ENCODE peak calls at places on chromosomes 7 and 10, in seven cellular contexts. One of them, this sample, is unnamed. For H3K27me3, the result is how much of the 10 kb centered on the place peaks cover.

GRCh38 chr7:119197872-119198527 is 973.5 kb downstream of the ANKRD7 start:
- DNase-seq in upper lobe of right lung: no peak
- DNase-seq in fibroblast of lung: peak
- DNase-seq in tibial nerve: no peak
- DNase-seq in CD8-positive, alpha-beta T cell: no peak
- DNase-seq in heart right ventricle: no peak
- DNase-seq in stomach: peak
- DNase-seq in this sample: no peak

GRCh38 chr10:31353574-31353973 is 34.6 kb downstream of the ZEB1 start:
- DNase-seq in upper lobe of right lung: no peak
- DNase-seq in CD8-positive, alpha-beta T cell: no peak
- DNase-seq in tibial nerve: no peak
- DNase-seq in stomach: no peak
- DNase-seq in fibroblast of lung: peak
- DNase-seq in heart right ventricle: no peak
- DNase-seq in this sample: no peak

GRCh38 chr10:94066411-94066810 is 72.7 kb downstream of the PLCE1 start:
- DNase-seq in CD8-positive, alpha-beta T cell: no peak
- DNase-seq in fibroblast of lung: peak
- DNase-seq in tibial nerve: no peak
- DNase-seq in stomach: no peak
- DNase-seq in heart right ventricle: peak
- DNase-seq in upper lobe of right lung: no peak
- DNase-seq in this sample: no peak

GRCh38 chr10:103991393-103992128 is 24.6 kb downstream of the SLK start:
- DNase-seq in tibial nerve: no peak
- DNase-seq in fibroblast of lung: no peak
- DNase-seq in stomach: no peak
- DNase-seq in CD8-positive, alpha-beta T cell: no peak
- DNase-seq in upper lobe of right lung: no peak
- DNase-seq in heart right ventricle: no peak
- DNase-seq in this sample: no peak

GRCh38 chr7:107946451-107946850 is 55.5 kb downstream of the DLD start:
- DNase-seq in stomach: no peak
- DNase-seq in CD8-positive, alpha-beta T cell: no peak
- DNase-seq in tibial nerve: no peak
- DNase-seq in heart right ventricle: no peak
- DNase-seq in fibroblast of lung: peak
- DNase-seq in upper lobe of right lung: no peak
- DNase-seq in this sample: no peak

GRCh38 chr7:15457959-15458955 is 103.6 kb downstream of the AGMO start:
- DNase-seq in upper lobe of right lung: no peak
- DNase-seq in tibial nerve: no peak
- DNase-seq in fibroblast of lung: no peak
- DNase-seq in heart right ventricle: no peak
- DNase-seq in CD8-positive, alpha-beta T cell: no peak
- DNase-seq in stomach: no peak
- DNase-seq in this sample: no peak

GRCh38 chr10:80252296-80252887 is 37.1 kb downstream of the MAT1A start:
- DNase-seq in heart right ventricle: no peak
- DNase-seq in upper lobe of right lung: no peak
- DNase-seq in stomach: no peak
- DNase-seq in tibial nerve: no peak
- DNase-seq in CD8-positive, alpha-beta T cell: no peak
- DNase-seq in fibroblast of lung: no peak
- DNase-seq in this sample: no peak

GRCh38 chr7:24865994-24866615 is 108.8 kb upstream of the GSDME start:
- DNase-seq in upper lobe of right lung: no peak
- DNase-seq in tibial nerve: no peak
- DNase-seq in heart right ventricle: no peak
- DNase-seq in fibroblast of lung: no peak
- DNase-seq in stomach: no peak
- DNase-seq in CD8-positive, alpha-beta T cell: no peak
- DNase-seq in this sample: no peak

GRCh38 chr10:15591431-15591830 is 128.3 kb downstream of the ITGA8 start:
- DNase-seq in heart right ventricle: no peak
- DNase-seq in tibial nerve: no peak
- DNase-seq in stomach: no peak
- DNase-seq in upper lobe of right lung: no peak
- DNase-seq in CD8-positive, alpha-beta T cell: no peak
- DNase-seq in fibroblast of lung: no peak
- DNase-seq in this sample: no peak

GRCh38 chr7:74424291-74424880 is 29.3 kb upstream of the GTF2IRD1 start:
- DNase-seq in upper lobe of right lung: no peak
- DNase-seq in stomach: no peak
- DNase-seq in CD8-positive, alpha-beta T cell: no peak
- DNase-seq in heart right ventricle: no peak
- DNase-seq in fibroblast of lung: no peak
- DNase-seq in tibial nerve: no peak
- DNase-seq in this sample: no peak

GRCh38 chr10:46547881-46548780 is 8.3 kb downstream of the GPRIN2 start:
- DNase-seq in heart right ventricle: peak
- DNase-seq in tibial nerve: peak
- DNase-seq in CD8-positive, alpha-beta T cell: no peak
- DNase-seq in fibroblast of lung: peak
- DNase-seq in upper lobe of right lung: peak
- DNase-seq in stomach: peak
- DNase-seq in this sample: peak

GRCh38 chr10:46546591-46547330 is 9.7 kb downstream of the GPRIN2 start:
- DNase-seq in tibial nerve: peak
- DNase-seq in heart right ventricle: peak
- DNase-seq in stomach: peak
- DNase-seq in fibroblast of lung: no peak
- DNase-seq in upper lobe of right lung: peak
- DNase-seq in CD8-positive, alpha-beta T cell: no peak
- DNase-seq in this sample: peak

GRCh38 chr10:46547331-46547880 is 9.1 kb downstream of the GPRIN2 start:
- DNase-seq in CD8-positive, alpha-beta T cell: no peak
- DNase-seq in fibroblast of lung: no peak
- DNase-seq in stomach: no peak
- DNase-seq in heart right ventricle: peak
- DNase-seq in tibial nerve: peak
- DNase-seq in upper lobe of right lung: peak
- DNase-seq in this sample: peak

GRCh38 chr10:46544989-46545791 is 11.3 kb downstream of the GPRIN2 start:
- DNase-seq in tibial nerve: peak
- DNase-seq in heart right ventricle: no peak
- DNase-seq in stomach: peak
- DNase-seq in CD8-positive, alpha-beta T cell: no peak
- DNase-seq in upper lobe of right lung: peak
- DNase-seq in fibroblast of lung: no peak
- DNase-seq in this sample: no peak

DNA sequence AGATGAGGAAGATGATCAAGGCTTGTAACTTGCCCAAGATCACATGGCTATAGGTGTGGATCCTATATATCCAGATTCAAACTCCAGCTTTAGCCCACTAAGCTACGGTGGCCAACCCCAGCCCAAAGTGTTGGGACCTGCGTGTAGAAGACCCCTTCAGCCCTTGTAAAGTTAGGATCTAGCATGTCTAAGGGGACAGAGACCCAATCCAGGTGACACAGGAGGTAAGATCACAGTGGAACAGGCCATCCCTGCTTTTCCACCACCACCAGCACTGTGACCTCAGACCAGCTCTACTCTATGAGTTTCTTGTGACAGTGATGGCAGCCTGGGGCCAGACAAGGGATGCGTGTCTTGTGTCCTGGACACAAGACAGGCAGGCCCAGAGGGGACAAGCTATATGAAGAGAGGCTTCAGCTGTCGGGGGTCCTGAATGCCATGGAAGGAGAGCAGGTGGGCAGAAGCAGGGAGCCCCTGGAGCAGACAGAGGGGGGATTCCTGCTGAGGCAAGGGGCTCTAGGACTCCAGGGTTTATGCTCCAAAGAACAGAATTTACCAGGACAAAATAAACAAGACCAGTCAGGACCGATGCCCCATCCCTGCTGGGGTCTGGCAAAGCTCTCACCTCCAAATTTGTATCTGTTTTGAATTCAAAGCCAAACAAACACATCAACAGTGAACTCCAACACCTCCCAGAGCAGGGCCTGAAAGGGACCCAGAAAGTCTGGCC is 10.4 kb downstream of the GPRIN2 start:
- DNase-seq in fibroblast of lung: no peak
- DNase-seq in heart right ventricle: no peak
- DNase-seq in stomach: peak
- DNase-seq in CD8-positive, alpha-beta T cell: no peak
- DNase-seq in tibial nerve: peak
- DNase-seq in upper lobe of right lung: peak
- DNase-seq in this sample: no peak
- H3K27me3 ChIP-seq in fibroblast of lung: under half
- H3K27me3 ChIP-seq in heart right ventricle: half or more
- H3K27me3 ChIP-seq in stomach: under half
- H3K27me3 ChIP-seq in CD8-positive, alpha-beta T cell: under half
- H3K27me3 ChIP-seq in tibial nerve: under half
- H3K27me3 ChIP-seq in upper lobe of right lung: under half
- H3K27me3 ChIP-seq in this sample: half or more

DNA sequence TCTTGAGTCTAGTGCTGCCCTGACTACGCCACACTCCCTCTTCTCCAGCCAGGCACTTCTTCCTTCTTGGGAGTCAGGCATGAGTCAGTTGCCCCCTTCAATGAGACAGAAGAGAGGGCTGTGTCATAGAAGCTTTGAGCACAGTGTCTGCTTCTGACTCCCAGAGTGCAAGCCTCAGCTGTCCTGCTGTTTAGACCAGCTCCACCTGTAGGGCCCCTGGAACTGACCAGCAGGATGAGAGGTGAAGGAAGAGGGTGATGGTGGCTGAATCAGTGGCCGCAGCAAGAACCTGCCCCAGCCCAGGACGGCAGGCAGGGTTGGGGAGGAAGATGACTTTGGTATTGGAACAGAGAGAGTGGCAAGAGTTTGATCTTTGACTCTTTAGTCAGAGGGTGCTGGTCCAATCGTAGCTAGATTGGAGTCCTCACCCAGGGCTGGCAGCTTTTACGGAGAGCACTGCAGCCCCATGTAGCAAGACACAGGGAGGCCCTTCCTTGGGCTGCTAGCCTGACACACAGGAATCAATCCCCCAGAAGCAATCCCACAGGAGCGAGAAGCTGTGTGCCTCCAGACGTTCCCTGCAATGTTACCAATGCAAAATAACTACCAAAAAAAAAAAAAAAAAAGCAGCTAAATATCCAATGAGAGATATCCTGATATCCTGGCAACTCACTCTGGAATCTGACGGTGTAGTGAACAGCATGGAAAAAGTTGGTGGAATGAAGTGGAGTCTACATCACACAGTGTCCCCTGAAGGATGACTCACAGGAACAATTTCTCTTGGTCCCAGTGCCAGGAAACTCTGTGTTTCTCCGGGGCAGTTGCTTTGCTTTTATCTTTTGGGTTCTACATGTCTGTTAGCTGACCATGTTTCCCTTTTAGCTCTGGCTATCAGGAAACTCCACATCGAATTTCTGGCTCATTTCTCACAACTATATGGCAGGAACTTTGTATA is 6.9 kb downstream of the C10orf62 start:
- DNase-seq in fibroblast of lung: peak
- DNase-seq in heart right ventricle: peak
- DNase-seq in upper lobe of right lung: no peak
- DNase-seq in stomach: no peak
- DNase-seq in CD8-positive, alpha-beta T cell: no peak
- DNase-seq in tibial nerve: no peak
- DNase-seq in this sample: no peak
- TF ChIP-seq CTCF in fibroblast of lung: no peak
- TF ChIP-seq CTCF in heart right ventricle: no peak
- TF ChIP-seq CTCF in upper lobe of right lung: no peak
- TF ChIP-seq CTCF in stomach: no peak
- TF ChIP-seq CTCF in CD8-positive, alpha-beta T cell: no peak
- TF ChIP-seq CTCF in tibial nerve: no peak
- TF ChIP-seq CTCF in this sample: no peak

DNA sequence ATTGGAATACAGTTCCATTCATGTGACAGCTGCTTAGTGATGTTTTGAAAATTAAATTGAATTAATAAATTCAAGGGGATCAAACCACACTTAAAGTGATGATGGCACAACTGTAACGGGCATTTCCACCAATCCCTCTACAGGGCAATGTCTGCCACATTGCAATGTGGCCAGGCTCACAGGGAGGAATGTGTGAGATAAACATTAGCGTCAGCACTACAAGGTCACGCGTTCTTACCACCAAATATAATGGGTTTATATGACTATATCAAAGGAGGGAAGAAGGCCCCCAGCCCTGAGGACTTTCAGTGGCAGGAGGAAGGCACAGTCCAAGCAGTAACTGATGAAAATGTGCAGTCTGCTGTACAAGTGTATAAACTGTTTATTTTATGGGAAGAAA is 31.1 kb upstream of the CELF2 start:
- DNase-seq in CD8-positive, alpha-beta T cell: no peak
- DNase-seq in heart right ventricle: no peak
- DNase-seq in fibroblast of lung: no peak
- DNase-seq in tibial nerve: no peak
- DNase-seq in upper lobe of right lung: no peak
- DNase-seq in stomach: no peak
- DNase-seq in this sample: no peak
- H3K27me3 ChIP-seq in CD8-positive, alpha-beta T cell: under half
- H3K27me3 ChIP-seq in heart right ventricle: under half
- H3K27me3 ChIP-seq in fibroblast of lung: under half
- H3K27me3 ChIP-seq in tibial nerve: under half
- H3K27me3 ChIP-seq in upper lobe of right lung: under half
- H3K27me3 ChIP-seq in stomach: under half
- H3K27me3 ChIP-seq in this sample: under half

GRCh38 chr7:20217193-20217948 is at the start of gene MACC1:
- DNase-seq in heart right ventricle: no peak
- DNase-seq in fibroblast of lung: no peak
- DNase-seq in upper lobe of right lung: peak
- DNase-seq in stomach: peak
- DNase-seq in CD8-positive, alpha-beta T cell: no peak
- DNase-seq in tibial nerve: no peak
- DNase-seq in this sample: no peak
- TF ChIP-seq CTCF in heart right ventricle: peak
- TF ChIP-seq CTCF in fibroblast of lung: no peak
- TF ChIP-seq CTCF in upper lobe of right lung: peak
- TF ChIP-seq CTCF in stomach: no peak
- TF ChIP-seq CTCF in CD8-positive, alpha-beta T cell: no peak
- TF ChIP-seq CTCF in tibial nerve: peak
- TF ChIP-seq CTCF in this sample: no peak